ENCODE peak calls at places on chromosomes 7 and 10, in seven cellular contexts. J, N, Q, X, L, G and E are unnamed samples.

GRCh38 chr10:58044072-58044471 is 223.6 kb downstream of the IPMK start:
- DNase-seq in J (no peak), N (no peak), Q (peak), X (no peak), L (no peak), G (no peak), E (no peak)

GRCh38 chr7:44072364-44073231 is 7.2 kb upstream of the PGAM2 start:
- DNase-seq in J (peak), N (peak), Q (peak), X (peak), L (peak), G (peak), E (peak)

GRCh38 chr7:70238171-70238575 is 639.9 kb downstream of the AUTS2 start:
- DNase-seq in J (no peak), N (no peak), Q (no peak), X (no peak), L (no peak), G (no peak), E (no peak)

GRCh38 chr7:35749548-35749947 is 51.3 kb upstream of the SEPTIN7 start:
- DNase-seq in J (no peak), N (no peak), Q (no peak), X (no peak), L (no peak), G (no peak), E (no peak)

GRCh38 chr10:78578929-78579328 is 489.8 kb upstream of the ZMIZ1 start:
- DNase-seq in J (no peak), N (no peak), Q (no peak), X (no peak), L (no peak), G (no peak), E (no peak)

GRCh38 chr7:135601182-135601581 is 43.5 kb downstream of the NUP205 start:
- DNase-seq in J (no peak), N (no peak), Q (no peak), X (no peak), L (no peak), G (no peak), E (no peak)

GRCh38 chr7:1850111-1850975 is 180.3 kb downstream of the ELFN1 start:
- DNase-seq in J (no peak), N (no peak), Q (no peak), X (no peak), L (no peak), G (no peak), E (no peak)

GRCh38 chr10:3496138-3496537 is 288.9 kb downstream of the KLF6 start:
- DNase-seq in J (no peak), N (no peak), Q (no peak), X (no peak), L (no peak), G (no peak), E (no peak)

GRCh38 chr7:142859829-142860228 is 5.0 kb downstream of the EPHB6 start:
- DNase-seq in J (peak), N (no peak), Q (no peak), X (no peak), L (no peak), G (no peak), E (no peak)

GRCh38 chr7:151191544-151191943 is 4.5 kb upstream of the ASB10 start:
- DNase-seq in J (no peak), N (no peak), Q (no peak), X (no peak), L (no peak), G (no peak), E (no peak)

GRCh38 chr7:25527665-25528064 is 299.4 kb upstream of the NPVF start:
- DNase-seq in J (no peak), N (no peak), Q (no peak), X (no peak), L (no peak), G (no peak), E (no peak)